ENCODE peak calls at places on chromosomes 3 and 15, in five cellular contexts. V is HT1080; K is CD8-positive, alpha-beta memory T cell; H is H9; B is iris pigment epithelial cell. M is an unnamed sample.

GRCh38 chr15:73683624-73684536 is at the start of gene CD276:
- DNase-seq in H (peak), B (peak), K (no peak), V (peak), M (no peak)

GRCh38 chr3:147538034-147538433 is 128.9 kb downstream of the ZIC1 start:
- DNase-seq in K (no peak), H (no peak), V (no peak), B (no peak), M (no peak)

GRCh38 chr3:20125912-20126311 is 60.1 kb downstream of the SGO1 start:
- DNase-seq in H (no peak), B (no peak), K (no peak), V (no peak), M (no peak)

GRCh38 chr3:79490165-79491028 is 277.4 kb downstream of the ROBO1 start:
- DNase-seq in B (peak), K (no peak), H (peak), V (no peak), M (no peak)

GRCh38 chr15:63724760-63725159 is 109.0 kb downstream of the HERC1 start:
- DNase-seq in K (no peak), V (no peak), H (no peak), B (peak), M (no peak)

GRCh38 chr3:45665101-45665572 is 24.1 kb upstream of the SACM1L start:
- DNase-seq in V (no peak), B (no peak), K (peak), H (peak), M (peak)

GRCh38 chr15:91975241-91975978 is 121.9 kb downstream of the SLCO3A1 start:
- DNase-seq in H (peak), K (no peak), B (no peak), V (no peak), M (no peak)

GRCh38 chr3:98961161-98962155 is 60.0 kb upstream of the DCBLD2 start:
- DNase-seq in B (peak), K (no peak), V (peak), H (no peak), M (no peak)

M was measured in NT2/D1.